ENCODE peak calls at places on chromosomes 5 and 9, in seven cellular contexts. T is mammary epithelial cell; P is GM10248; Z is CD4-positive, alpha-beta T cell; E is cardiac muscle cell; V is breast epithelium; Y is progenitor cell of endocrine pancreas. L is an unnamed sample.

GRCh38 chr9:86500667-86501435 is 146.6 kb upstream of the TUT7 start:
- DNase-seq in P (no peak), Z (no peak), T (peak), Y (no peak), V (no peak), E (no peak), L (no peak)

GRCh38 chr9:32581512-32582143 is 8.7 kb upstream of the NDUFB6 start:
- DNase-seq in Z (no peak), P (peak), T (peak), V (no peak), Y (peak), E (peak), L (peak)

GRCh38 chr9:101119206-101119819 is 90.8 kb downstream of the PLPPR1 start:
- DNase-seq in T (peak), P (peak), E (peak), Z (no peak), V (no peak), Y (peak), L (peak)

GRCh38 chr9:95732803-95733686 is 142.4 kb upstream of the ERCC6L2 start:
- DNase-seq in P (no peak), Y (no peak), E (no peak), Z (no peak), V (no peak), T (no peak), L (no peak)

GRCh38 chr5:580436-580835 is 31.7 kb upstream of the CEP72 start:
- DNase-seq in V (no peak), Z (no peak), P (no peak), Y (no peak), E (no peak), T (no peak), L (no peak)

GRCh38 chr5:89929834-89930233 is 479.7 kb downstream of the CETN3 start:
- DNase-seq in E (no peak), V (no peak), T (no peak), Y (no peak), P (no peak), Z (no peak), L (no peak)

GRCh38 chr5:93022211-93022610 is 558.8 kb downstream of the NR2F1-AS1 start:
- DNase-seq in P (no peak), Z (no peak), T (no peak), E (no peak), Y (no peak), V (no peak), L (no peak)

GRCh38 chr9:30329441-30329840 is 2055.0 kb upstream of the ACO1 start:
- DNase-seq in T (no peak), P (no peak), Y (no peak), V (no peak), Z (no peak), E (no peak), L (no peak)

GRCh38 chr5:169695919-169696490 is 58.9 kb downstream of the DOCK2 start:
- DNase-seq in E (no peak), Z (no peak), P (no peak), Y (no peak), T (peak), V (no peak), L (no peak)

GRCh38 chr9:16950051-16950450 is 79.6 kb upstream of the BNC2 start:
- DNase-seq in Z (no peak), T (no peak), P (no peak), V (no peak), E (no peak), Y (no peak), L (no peak)

GRCh38 chr9:128731093-128731492 is 7.2 kb upstream of the ZDHHC12 start:
- DNase-seq in E (no peak), Z (no peak), V (no peak), Y (no peak), T (no peak), P (no peak), L (no peak)

GRCh38 chr9:118609355-118610044 is 759.7 kb downstream of the BRINP1 start:
- DNase-seq in V (no peak), P (no peak), T (peak), E (no peak), Y (no peak), Z (no peak), L (no peak)

GRCh38 chr5:60677831-60678664 is 21.9 kb downstream of the DEPDC1B start:
- DNase-seq in E (peak), T (peak), V (no peak), Z (no peak), Y (no peak), P (peak), L (no peak)

GRCh38 chr5:36041537-36041845 is 25.2 kb downstream of the UGT3A2 start:
- DNase-seq in Y (no peak), P (no peak), E (peak), V (no peak), Z (no peak), T (no peak), L (no peak)

GRCh38 chr5:117947121-117947520 is 1041.2 kb downstream of the DTWD2 start:
- DNase-seq in E (no peak), Z (no peak), P (no peak), T (no peak), V (no peak), Y (no peak), L (no peak)

GRCh38 chr5:133890776-133891280 is 77.6 kb downstream of the C5orf15 start:
- DNase-seq in T (no peak), Y (no peak), E (no peak), P (no peak), Z (no peak), V (no peak), L (no peak)

GRCh38 chr9:12775373-12775962 is 648 bp downstream of the LURAP1L start:
- DNase-seq in Z (no peak), Y (peak), T (no peak), P (peak), E (peak), V (no peak), L (no peak)

GRCh38 chr5:31942546-31942945 is 231.6 kb downstream of the GOLPH3 start:
- DNase-seq in E (no peak), T (no peak), Z (no peak), V (no peak), Y (no peak), P (no peak), L (no peak)

GRCh38 chr5:161314033-161314432 is 232.5 kb downstream of the GABRB2 start:
- DNase-seq in T (no peak), E (no peak), V (no peak), P (no peak), Y (no peak), Z (no peak), L (no peak)

GRCh38 chr9:8706998-8707397 is 907.4 kb upstream of the DMAC1 start:
- DNase-seq in E (no peak), Y (no peak), Z (no peak), P (no peak), V (no peak), T (no peak), L (no peak)

GRCh38 chr9:1294641-1295040 is 244.5 kb downstream of the DMRT2 start:
- DNase-seq in Z (no peak), T (no peak), E (no peak), V (no peak), Y (no peak), P (no peak), L (no peak)

GRCh38 chr5:149707097-149707496 is 23.0 kb upstream of the PPARGC1B start:
- DNase-seq in P (no peak), T (no peak), Z (no peak), V (no peak), Y (no peak), E (no peak), L (no peak)

GRCh38 chr5:117107859-117108258 is 533.2 kb upstream of the SEMA6A start:
- DNase-seq in Z (no peak), P (no peak), Y (no peak), E (no peak), V (no peak), T (no peak), L (no peak)

GRCh38 chr5:10351199-10351881 is 2.2 kb upstream of the MARCHF6 start:
- DNase-seq in T (peak), Z (no peak), P (no peak), V (no peak), Y (no peak), E (peak), L (no peak)

GRCh38 chr9:99059074-99059894 is 45.6 kb upstream of the TGFBR1 start:
- DNase-seq in Y (no peak), P (peak), V (no peak), Z (no peak), E (no peak), T (no peak), L (peak)

GRCh38 chr9:2872941-2873323 is 29.0 kb upstream of the PUM3 start:
- DNase-seq in Y (no peak), E (no peak), T (no peak), V (no peak), P (no peak), Z (no peak), L (no peak)

GRCh38 chr5:73637565-73637964 is 11.6 kb downstream of the ARHGEF28 start:
- DNase-seq in T (no peak), P (no peak), E (peak), Z (no peak), Y (no peak), V (no peak), L (no peak)

GRCh38 chr9:5493597-5494511 is 16.5 kb upstream of the PDCD1LG2 start:
- DNase-seq in Y (no peak), E (no peak), V (no peak), P (peak), T (peak), Z (no peak), L (peak)

GRCh38 chr9:137294684-137295312 is 7.3 kb downstream of the NRARP start:
- DNase-seq in Z (no peak), P (no peak), Y (no peak), T (peak), V (no peak), E (no peak), L (no peak)

GRCh38 chr5:172556262-172556661 is 84.8 kb upstream of the NEURL1B start:
- DNase-seq in V (no peak), E (no peak), Y (no peak), Z (no peak), T (no peak), P (no peak), L (no peak)

GRCh38 chr5:166788050-166788449 is 1503.4 kb upstream of the WWC1 start:
- DNase-seq in E (no peak), Z (no peak), V (no peak), T (no peak), P (no peak), Y (no peak), L (no peak)

GRCh38 chr5:141003026-141003425 is 36.8 kb downstream of the PCDHAC2 start:
- DNase-seq in Y (no peak), P (no peak), V (no peak), Z (no peak), T (no peak), E (no peak), L (no peak)

GRCh38 chr5:16871746-16872339 is 64.2 kb downstream of the MYO10 start:
- DNase-seq in P (no peak), E (no peak), V (no peak), Y (no peak), Z (no peak), T (no peak), L (no peak)

GRCh38 chr5:158840193-158840592 is 259.5 kb downstream of the EBF1 start:
- DNase-seq in Z (no peak), Y (no peak), T (no peak), P (no peak), E (no peak), V (no peak), L (no peak)

GRCh38 chr9:20729545-20729944 is 45.5 kb downstream of the FOCAD start:
- DNase-seq in T (peak), Y (no peak), Z (no peak), V (no peak), P (no peak), E (no peak), L (no peak)

DNA sequence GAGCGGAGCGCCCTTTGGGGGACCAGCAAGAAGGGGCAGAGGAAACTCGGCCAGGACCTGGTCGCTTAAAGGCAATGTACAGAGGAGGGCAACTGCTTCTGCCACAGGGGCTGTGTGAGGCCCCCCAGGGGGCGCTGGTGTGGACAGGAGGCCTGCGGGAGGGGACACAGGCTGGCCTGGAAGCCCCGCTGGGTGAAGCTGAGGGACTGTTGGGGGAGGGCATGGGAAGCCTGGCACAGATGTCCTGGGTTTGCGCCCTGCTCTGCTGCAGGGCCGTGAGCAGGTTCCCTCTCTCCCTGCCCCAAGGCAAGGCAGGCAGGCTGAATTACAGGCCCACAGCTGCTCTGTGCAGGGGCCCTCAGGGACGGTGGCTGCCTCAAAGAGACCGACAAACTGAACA is 5.4 kb downstream of the MED22 start:
- DNase-seq in T (no peak), Y (no peak), P (no peak), V (no peak), Z (no peak), E (no peak), L (no peak)
- TF ChIP-seq CTCF in T (no peak), Y (no peak), P (peak), V (no peak), Z (no peak), E (no peak), L (no peak)

DNA sequence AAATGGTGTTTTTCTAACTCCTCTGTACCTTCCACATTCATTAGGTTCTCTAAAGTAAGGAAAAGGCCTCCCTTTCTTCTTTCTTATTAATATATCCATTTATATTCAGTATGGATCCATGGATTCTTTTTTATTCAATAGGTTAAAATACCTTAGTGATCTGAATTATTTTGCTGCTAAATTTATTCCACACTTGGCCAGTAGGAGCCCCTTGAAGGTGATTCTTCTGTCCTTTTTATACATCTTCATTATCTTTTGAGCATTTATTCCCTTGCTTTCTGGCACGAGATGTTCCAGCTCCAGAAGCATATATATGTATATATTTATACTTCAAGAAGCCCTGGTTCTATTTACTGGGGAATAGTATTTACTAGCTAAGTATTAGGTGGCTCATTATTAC is 311.8 kb upstream of the SGCD start:
- DNase-seq in Y (no peak), P (no peak), Z (no peak), T (no peak), E (no peak), V (no peak), L (no peak)
- TF ChIP-seq CTCF in Y (peak), P (no peak), Z (no peak), T (no peak), E (no peak), V (no peak), L (no peak)

GRCh38 chr9:120868676-120869359 is 8.2 kb downstream of the PHF19 start:
- DNase-seq in V (peak), P (peak), Y (peak), Z (peak), T (peak), E (peak), L (peak)
- TF ChIP-seq CTCF in V (peak), P (peak), Y (peak), Z (peak), T (peak), E (peak), L (peak)

DNA sequence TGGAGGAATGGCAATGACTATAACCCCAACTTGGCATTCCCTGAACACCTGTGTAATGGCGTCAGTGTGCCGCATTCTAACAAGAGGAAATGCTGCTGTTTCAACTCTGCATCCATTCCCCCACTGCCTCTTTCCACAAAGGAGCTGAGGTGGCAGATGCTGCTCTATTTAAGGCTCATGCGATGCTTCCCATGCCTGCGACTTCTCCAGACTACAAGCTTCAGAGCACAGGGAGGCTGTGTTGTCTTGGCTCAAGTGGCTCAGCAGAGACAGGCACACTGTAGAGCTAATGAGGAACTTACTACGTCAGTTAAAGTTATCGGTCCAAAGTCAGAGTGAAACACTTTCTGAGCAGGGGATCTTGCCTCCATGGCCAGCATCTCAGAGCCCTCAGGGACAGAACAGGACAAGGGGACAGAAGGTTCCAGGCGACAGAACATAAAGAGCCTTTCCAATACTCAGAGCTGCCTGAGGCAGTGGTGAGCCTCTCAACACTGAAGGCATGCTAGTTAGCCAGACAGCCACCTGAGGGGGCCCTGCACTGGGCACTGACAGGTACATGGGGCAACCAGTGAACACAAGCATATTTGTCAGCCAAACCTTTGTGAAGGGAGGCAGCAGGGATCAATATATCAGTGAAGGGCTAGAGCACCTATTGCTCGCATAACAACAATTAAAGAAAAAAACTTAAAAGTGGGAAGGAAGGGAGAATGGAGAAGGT is 21.8 kb downstream of the TNIP1 start:
- DNase-seq in V (no peak), T (no peak), E (no peak), P (no peak), Z (no peak), Y (no peak), L (no peak)
- TF ChIP-seq CTCF in V (no peak), T (peak), E (no peak), P (peak), Z (no peak), Y (no peak), L (no peak)

DNA sequence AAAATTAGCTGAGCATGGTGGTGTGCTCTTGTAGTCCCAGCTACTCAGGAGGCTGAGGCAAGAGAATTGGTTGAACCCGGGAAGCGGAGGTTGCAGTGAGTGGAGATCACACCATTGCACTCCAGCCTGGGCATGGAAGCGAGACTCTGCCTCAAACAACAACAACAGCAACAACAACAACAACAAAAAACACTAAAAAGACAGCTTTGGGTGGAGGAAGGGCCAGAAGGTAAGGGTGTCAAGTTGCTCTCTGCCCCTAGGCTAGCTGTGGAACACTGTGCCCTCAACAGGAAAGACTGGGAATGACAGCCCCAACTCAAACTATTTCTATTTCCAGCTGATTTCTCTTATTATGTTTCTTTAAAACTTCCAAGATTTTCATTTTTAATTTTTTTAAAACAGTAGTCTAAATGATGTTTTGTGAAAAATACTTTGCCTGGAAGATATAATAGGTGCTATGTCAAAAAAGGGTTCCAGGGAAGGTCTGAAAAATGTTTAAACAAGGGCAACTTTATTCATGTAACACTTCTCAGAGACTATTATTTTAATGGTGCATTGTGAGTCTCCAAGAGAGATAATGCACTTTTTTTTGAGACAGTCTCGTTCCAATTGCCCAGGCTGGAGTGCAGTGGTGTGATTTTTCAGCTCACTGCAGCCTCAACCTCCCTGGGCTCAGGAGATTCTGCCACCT is 29.9 kb downstream of the CLINT1 start:
- DNase-seq in T (peak), P (no peak), Y (no peak), Z (no peak), E (no peak), V (no peak), L (no peak)
- TF ChIP-seq CTCF in T (peak), P (peak), Y (peak), Z (peak), E (peak), V (no peak), L (no peak)

GRCh38 chr9:135184661-135185459 is 97.4 kb downstream of the OLFM1 start:
- DNase-seq in T (no peak), E (no peak), Z (no peak), Y (no peak), P (no peak), V (no peak), L (no peak)

GRCh38 chr9:135184158-135184557 is 96.7 kb downstream of the OLFM1 start:
- DNase-seq in V (no peak), E (no peak), Y (no peak), Z (no peak), P (no peak), T (no peak), L (no peak)

GRCh38 chr9:135183069-135183468 is 95.6 kb downstream of the OLFM1 start:
- DNase-seq in Z (no peak), T (no peak), V (no peak), P (no peak), E (no peak), Y (no peak), L (no peak)

GRCh38 chr9:135181336-135181735 is 93.9 kb downstream of the OLFM1 start:
- DNase-seq in T (no peak), E (no peak), V (no peak), Y (no peak), P (no peak), Z (no peak), L (no peak)

DNA sequence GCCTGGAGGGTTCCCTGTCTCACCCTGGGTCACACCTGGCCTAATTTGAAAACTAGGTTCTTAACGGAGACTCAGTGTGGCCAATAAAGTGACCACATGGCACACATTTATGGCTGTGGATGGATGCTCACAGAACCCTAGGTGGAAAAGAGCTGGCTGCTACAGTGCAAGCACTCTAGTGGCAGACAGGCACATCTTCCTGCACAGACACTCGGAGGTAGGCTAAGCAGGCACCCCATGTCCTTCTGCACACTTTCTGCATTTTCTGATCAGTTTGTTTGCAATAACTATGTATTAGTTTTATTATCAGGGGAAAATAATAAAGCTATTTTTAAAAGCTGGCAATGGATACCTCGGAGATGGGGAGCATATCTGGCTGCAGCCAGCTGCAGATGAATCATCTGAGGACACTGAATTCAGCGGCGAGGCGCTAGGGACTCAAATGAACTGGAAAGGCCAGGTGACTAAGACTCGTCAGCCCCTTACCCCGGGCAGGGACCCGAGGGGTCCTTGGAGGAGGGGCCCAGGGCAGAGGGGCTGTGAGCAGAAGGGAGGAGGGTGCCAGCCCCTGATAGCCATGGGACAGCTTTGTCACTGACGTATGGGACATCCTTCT is 96.2 kb downstream of the OLFM1 start:
- DNase-seq in Z (no peak), V (no peak), Y (no peak), T (no peak), E (no peak), P (no peak), L (no peak)
- TF ChIP-seq CTCF in Z (no peak), V (no peak), Y (no peak), T (no peak), E (no peak), P (no peak), L (no peak)